ENCODE peak calls at places on chromosomes 11 and 22, in four cellular contexts. One of them, this sample, is unnamed.

GRCh38 chr22:45091254-45091854 is 72.4 kb upstream of the NUP50 start:
- DNase-seq in HL-60: no peak
- DNase-seq in GM12878: no peak
- DNase-seq in K562: no peak
- DNase-seq in this sample: no peak

GRCh38 chr11:122690801-122691649 is 35.5 kb downstream of the UBASH3B start:
- DNase-seq in HL-60: no peak
- DNase-seq in GM12878: no peak
- DNase-seq in K562: no peak
- DNase-seq in this sample: no peak

GRCh38 chr11:34098813-34099212 is 6.6 kb upstream of the NAT10 start:
- DNase-seq in HL-60: no peak
- DNase-seq in GM12878: no peak
- DNase-seq in K562: no peak
- DNase-seq in this sample: no peak

GRCh38 chr11:120432056-120433018 is 79.2 kb upstream of the GRIK4 start:
- DNase-seq in HL-60: peak
- DNase-seq in GM12878: peak
- DNase-seq in K562: peak
- DNase-seq in this sample: no peak

GRCh38 chr11:60172011-60172410 is 10.9 kb downstream of the MS4A6A start:
- DNase-seq in HL-60: no peak
- DNase-seq in GM12878: no peak
- DNase-seq in K562: no peak
- DNase-seq in this sample: no peak

GRCh38 chr11:12785901-12786300 is 111.7 kb downstream of the TEAD1 start:
- DNase-seq in HL-60: no peak
- DNase-seq in GM12878: no peak
- DNase-seq in K562: no peak
- DNase-seq in this sample: no peak

GRCh38 chr11:96169250-96169649 is 173.7 kb downstream of the MAML2 start:
- DNase-seq in HL-60: no peak
- DNase-seq in GM12878: no peak
- DNase-seq in K562: no peak
- DNase-seq in this sample: no peak

GRCh38 chr11:80700386-80700785 is 1259.6 kb upstream of the TENM4 start:
- DNase-seq in HL-60: no peak
- DNase-seq in GM12878: no peak
- DNase-seq in K562: no peak
- DNase-seq in this sample: no peak

GRCh38 chr11:14270690-14271542 is 88.1 kb downstream of the RRAS2 start:
- DNase-seq in HL-60: peak
- DNase-seq in GM12878: peak
- DNase-seq in K562: no peak
- DNase-seq in this sample: no peak

GRCh38 chr22:46046299-46046685 is 69.3 kb upstream of the WNT7B start:
- DNase-seq in HL-60: no peak
- DNase-seq in GM12878: no peak
- DNase-seq in K562: no peak
- DNase-seq in this sample: no peak

GRCh38 chr11:122807731-122808485 is 30.4 kb upstream of the CRTAM start:
- DNase-seq in HL-60: no peak
- DNase-seq in GM12878: no peak
- DNase-seq in K562: no peak
- DNase-seq in this sample: no peak

GRCh38 chr11:78586452-78587046 is 11.9 kb upstream of the NARS2 start:
- DNase-seq in HL-60: no peak
- DNase-seq in GM12878: no peak
- DNase-seq in K562: peak
- DNase-seq in this sample: no peak

GRCh38 chr22:43329061-43329460 is 14.1 kb downstream of the SCUBE1 start:
- DNase-seq in HL-60: no peak
- DNase-seq in GM12878: no peak
- DNase-seq in K562: no peak
- DNase-seq in this sample: no peak

GRCh38 chr11:102622258-102622657 is 2.9 kb downstream of the MMP20 start:
- DNase-seq in HL-60: no peak
- DNase-seq in GM12878: no peak
- DNase-seq in K562: no peak
- DNase-seq in this sample: no peak

GRCh38 chr11:57335343-57336110 is at the start of gene SSRP1:
- DNase-seq in HL-60: peak
- DNase-seq in GM12878: peak
- DNase-seq in K562: peak
- DNase-seq in this sample: peak

GRCh38 chr11:93542753-93543246 is 391 bp downstream of the SMCO4 start:
- DNase-seq in HL-60: no peak
- DNase-seq in GM12878: no peak
- DNase-seq in K562: no peak
- DNase-seq in this sample: peak
- TF ChIP-seq SPI1 in HL-60: no peak
- TF ChIP-seq SPI1 in GM12878: no peak
- TF ChIP-seq SPI1 in K562: no peak
- TF ChIP-seq SPI1 in this sample: no peak

DNA sequence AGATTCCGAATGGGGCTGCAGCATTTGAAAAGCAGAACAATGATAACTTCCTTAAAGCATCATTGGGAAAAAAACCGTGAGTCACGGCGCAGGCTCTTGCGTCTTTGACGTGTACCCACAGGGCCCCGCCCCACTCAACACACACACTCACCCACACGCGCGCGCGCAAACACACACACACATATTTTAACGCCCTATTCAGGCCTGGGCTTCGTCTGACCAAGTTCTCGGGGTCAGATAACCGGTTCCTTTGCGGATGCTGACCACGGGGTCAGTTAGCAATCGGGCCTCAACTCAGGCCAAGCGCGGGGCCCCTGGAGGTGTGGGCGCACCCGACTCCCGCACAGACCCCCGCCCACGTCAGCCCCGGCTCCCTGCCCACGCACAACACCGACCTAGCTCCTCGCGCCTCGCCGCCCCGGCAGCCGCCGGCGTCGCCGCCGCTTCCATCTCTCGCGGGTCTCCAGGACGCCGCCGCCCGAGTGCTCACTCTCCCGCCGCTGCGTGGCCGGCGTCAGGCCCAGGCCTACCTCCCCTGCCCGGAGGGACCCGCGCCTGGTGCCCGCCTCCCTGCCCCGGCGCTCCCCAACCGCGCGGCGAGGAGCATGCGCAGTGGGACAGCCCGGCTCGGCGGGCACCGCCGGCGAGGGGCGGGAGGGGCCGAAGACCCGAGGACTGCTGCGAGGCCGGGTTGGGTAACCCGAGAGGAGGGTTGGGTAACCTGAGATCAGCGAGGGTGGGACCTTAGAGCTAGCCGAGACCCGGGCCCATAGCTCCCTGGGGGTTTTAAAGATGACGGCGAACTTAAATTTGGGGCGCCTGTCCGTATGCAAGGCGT is at the start of gene SLC36A4:
- DNase-seq in HL-60: peak
- DNase-seq in GM12878: peak
- DNase-seq in K562: peak
- DNase-seq in this sample: peak
- TF ChIP-seq POLR2AphosphoS5 in HL-60: peak
- TF ChIP-seq POLR2AphosphoS5 in GM12878: peak
- TF ChIP-seq POLR2AphosphoS5 in K562: peak
- TF ChIP-seq POLR2AphosphoS5 in this sample: peak

GRCh38 chr11:112024178-112024777 is 930 bp upstream of the DLAT start:
- DNase-seq in HL-60: peak
- DNase-seq in GM12878: no peak
- DNase-seq in K562: peak
- DNase-seq in this sample: no peak
- TF ChIP-seq SPI1 in HL-60: peak
- TF ChIP-seq SPI1 in GM12878: peak
- TF ChIP-seq SPI1 in K562: peak
- TF ChIP-seq SPI1 in this sample: peak

GRCh38 chr11:17864478-17864941 is 129.9 kb downstream of the KCNC1 start:
- DNase-seq in HL-60: no peak
- DNase-seq in GM12878: no peak
- DNase-seq in K562: peak
- DNase-seq in this sample: no peak

GRCh38 chr11:17867346-17867745 is 132.8 kb downstream of the KCNC1 start:
- DNase-seq in HL-60: no peak
- DNase-seq in GM12878: no peak
- DNase-seq in K562: no peak
- DNase-seq in this sample: no peak

GRCh38 chr11:17861036-17861755 is 126.6 kb downstream of the KCNC1 start:
- DNase-seq in HL-60: no peak
- DNase-seq in GM12878: no peak
- DNase-seq in K562: no peak
- DNase-seq in this sample: no peak

DNA sequence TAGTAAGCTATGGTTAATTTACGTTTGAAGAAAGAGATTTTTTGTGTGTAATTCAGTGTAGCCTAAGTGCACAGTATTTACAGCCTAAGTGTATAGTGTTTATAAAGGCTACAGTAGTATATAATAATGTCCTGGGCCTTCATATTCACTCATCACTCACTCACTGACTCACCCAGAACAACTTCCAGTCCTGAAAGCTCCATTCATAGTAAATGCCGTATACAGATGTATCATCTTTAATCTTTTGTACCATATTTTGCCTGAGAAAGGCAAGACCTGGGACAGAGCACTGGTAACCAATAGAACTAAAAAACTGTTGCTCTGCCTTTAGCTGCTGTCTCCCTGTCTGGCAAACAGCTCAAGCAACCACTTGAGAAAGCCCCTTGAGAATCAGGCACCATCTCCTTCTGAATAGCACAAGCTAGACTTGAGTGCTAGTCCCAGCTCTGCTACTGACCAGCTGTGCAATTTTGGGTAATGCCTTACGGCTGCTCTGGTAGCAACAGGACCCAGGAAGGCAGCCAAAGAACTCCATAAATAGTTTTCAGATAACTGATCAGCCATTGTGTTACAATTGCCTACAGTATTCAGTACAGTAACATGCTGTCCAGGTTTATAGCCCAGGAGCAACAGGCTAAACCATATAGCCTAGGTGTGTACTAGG is 131.3 kb downstream of the KCNC1 start:
- DNase-seq in HL-60: no peak
- DNase-seq in GM12878: no peak
- DNase-seq in K562: no peak
- DNase-seq in this sample: no peak
- TF ChIP-seq POLR2AphosphoS5 in HL-60: no peak
- TF ChIP-seq POLR2AphosphoS5 in GM12878: no peak
- TF ChIP-seq POLR2AphosphoS5 in K562: no peak
- TF ChIP-seq POLR2AphosphoS5 in this sample: no peak

DNA sequence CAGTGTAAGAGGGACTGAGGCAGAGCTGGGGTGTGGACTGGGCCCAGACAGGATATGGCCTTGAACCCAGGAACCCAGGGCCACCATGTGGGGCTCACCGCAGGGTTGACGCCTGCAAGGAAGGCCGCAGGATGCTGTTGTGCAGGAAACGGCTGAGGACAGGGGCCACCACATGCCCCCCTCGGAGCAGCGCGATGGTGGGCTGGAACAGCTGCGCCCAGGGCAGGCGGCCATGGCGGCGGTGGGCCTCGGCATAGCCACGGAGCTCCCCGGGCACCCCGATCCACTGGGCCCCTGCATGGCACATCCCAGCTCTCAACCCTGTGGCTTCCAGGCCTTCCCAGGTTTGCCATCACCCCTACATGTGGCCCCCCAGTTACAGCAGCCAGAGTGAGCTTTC is 12.2 kb downstream of the GGT5 start:
- DNase-seq in HL-60: no peak
- DNase-seq in GM12878: no peak
- DNase-seq in K562: no peak
- DNase-seq in this sample: no peak
- TF ChIP-seq SPI1 in HL-60: no peak
- TF ChIP-seq SPI1 in GM12878: no peak
- TF ChIP-seq SPI1 in K562: no peak
- TF ChIP-seq SPI1 in this sample: no peak